ENCODE peak calls at places on chromosome 5, in five cellular contexts. D, Z, T, X and A are unnamed samples.

GRCh38 chr5:102617187-102617856 is 118.5 kb upstream of the SLCO6A1 start:
- DNase-seq in D (no peak), Z (no peak), T (no peak), X (no peak), A (no peak)

GRCh38 chr5:131260895-131261294 is 3.0 kb upstream of the CDC42SE2 start:
- DNase-seq in D (no peak), Z (no peak), T (no peak), X (no peak), A (peak; percentile 9)

GRCh38 chr5:77308154-77308960 is 97.9 kb downstream of the PDE8B start:
- DNase-seq in D (no peak), Z (no peak), T (no peak), X (no peak), A (no peak)

GRCh38 chr5:154850255-154851062 is at the start of gene FAXDC2:
- DNase-seq in D (peak; percentile 89), Z (peak; percentile 62), T (peak; percentile 93), X (peak; percentile 85), A (peak; percentile 75)

GRCh38 chr5:123094919-123095693 is 6.1 kb downstream of the PRDM6 start:
- DNase-seq in D (peak; percentile 73), Z (no peak), T (no peak), X (no peak), A (no peak)

GRCh38 chr5:95907067-95907705 is 54.5 kb downstream of the ELL2 start:
- DNase-seq in D (no peak), Z (no peak), T (no peak), X (no peak), A (no peak)

GRCh38 chr5:131528682-131529081 is 106.3 kb downstream of the RAPGEF6 start:
- DNase-seq in D (no peak), Z (no peak), T (no peak), X (no peak), A (no peak)

GRCh38 chr5:115377468-115378217 is 81.2 kb upstream of the CCDC112 start:
- DNase-seq in D (peak; percentile 89), Z (no peak), T (no peak), X (peak; percentile 69), A (peak; percentile 89)

GRCh38 chr5:6389397-6389796 is 11.1 kb upstream of the MED10 start:
- DNase-seq in D (no peak), Z (no peak), T (no peak), X (no peak), A (no peak)

GRCh38 chr5:137075163-137075970 is 423.8 kb downstream of the SPOCK1 start:
- DNase-seq in D (peak; percentile 23), Z (peak; percentile 60), T (no peak), X (no peak), A (peak; percentile 48)

GRCh38 chr5:74028406-74028805 is 402.4 kb downstream of the ARHGEF28 start:
- DNase-seq in D (no peak), Z (no peak), T (no peak), X (no peak), A (no peak)

GRCh38 chr5:140791111-140791510 is 3.5 kb upstream of the PCDHA2 start:
- DNase-seq in D (no peak), Z (no peak), T (no peak), X (no peak), A (no peak)

GRCh38 chr5:143402464-143403356 is 776 bp downstream of the NR3C1 start:
- DNase-seq in D (peak; percentile 43), Z (peak; percentile 79), T (peak; percentile 73), X (peak; percentile 57), A (peak; percentile 55)

GRCh38 chr5:132668706-132669454 is 4.9 kb upstream of the IL4 start:
- DNase-seq in D (no peak), Z (no peak), T (no peak), X (no peak), A (peak; percentile 14)

GRCh38 chr5:35120745-35121144 is 73.0 kb upstream of the AGXT2 start:
- DNase-seq in D (no peak), Z (no peak), T (no peak), X (no peak), A (peak; percentile 23)

GRCh38 chr5:131532016-131532640 is 102.9 kb downstream of the RAPGEF6 start:
- DNase-seq in D (peak; percentile 26), Z (no peak), T (no peak), X (no peak), A (no peak)

GRCh38 chr5:113065626-113066025 is 89.0 kb downstream of the DCP2 start:
- DNase-seq in D (no peak), Z (no peak), T (no peak), X (no peak), A (no peak)

GRCh38 chr5:32690153-32690552 is 21.0 kb upstream of the NPR3 start:
- DNase-seq in D (no peak), Z (no peak), T (no peak), X (no peak), A (no peak)

GRCh38 chr5:56024810-56025302 is 30.1 kb upstream of the IL6ST start:
- DNase-seq in D (no peak), Z (no peak), T (no peak), X (no peak), A (no peak)

GRCh38 chr5:56019306-56020272 is 24.8 kb upstream of the IL6ST start:
- DNase-seq in D (peak; percentile 82), Z (no peak), T (no peak), X (no peak), A (peak; percentile 68)

GRCh38 chr5:56023296-56023695 is 28.5 kb upstream of the IL6ST start:
- DNase-seq in D (no peak), Z (no peak), T (no peak), X (no peak), A (no peak)

GRCh38 chr5:56018860-56019259 is 24.1 kb upstream of the IL6ST start:
- DNase-seq in D (no peak), Z (no peak), T (no peak), X (no peak), A (no peak)
- H3K4me3 ChIP-seq in D (no peak overlapping the region), Z (no peak overlapping the region), T (no peak overlapping the region), X (no peak overlapping the region), A (no peak overlapping the region)

GRCh38 chr5:127038550-127038949 is 8.2 kb upstream of the MARCHF3 start:
- DNase-seq in D (no peak), Z (no peak), T (no peak), X (no peak), A (peak; percentile 26)

GRCh38 chr5:127040779-127041520 is 10.6 kb upstream of the MARCHF3 start:
- DNase-seq in D (no peak), Z (no peak), T (no peak), X (peak; percentile 28), A (peak; percentile 66)

GRCh38 chr5:127046343-127047072 is 16.1 kb upstream of the MARCHF3 start:
- DNase-seq in D (no peak), Z (no peak), T (no peak), X (no peak), A (no peak)

GRCh38 chr5:127041571-127041970 is 11.2 kb upstream of the MARCHF3 start:
- DNase-seq in D (peak; percentile 37), Z (no peak), T (no peak), X (no peak), A (peak; percentile 30)

DNA sequence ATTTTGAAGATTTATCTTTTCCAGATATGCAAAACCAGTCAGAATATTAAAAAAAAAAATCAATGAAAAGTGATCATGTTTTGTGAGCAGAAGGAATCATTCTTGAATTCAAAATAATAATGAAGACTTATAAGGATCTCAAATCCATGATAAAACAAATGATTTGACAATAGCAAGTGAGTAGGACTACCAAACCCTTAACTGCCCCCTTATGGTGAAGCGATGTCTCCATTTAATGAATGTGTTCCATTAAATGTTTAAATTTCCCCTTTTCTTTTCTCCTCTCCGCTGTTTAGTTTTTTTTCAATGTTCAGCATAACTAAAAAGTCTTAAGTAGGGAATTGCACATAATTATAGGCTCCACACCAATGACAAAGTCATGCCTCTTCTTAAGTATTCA is 12.2 kb upstream of the MARCHF3 start:
- DNase-seq in D (peak; percentile 58), Z (no peak), T (no peak), X (no peak), A (peak; percentile 49)
- TF ChIP-seq CTCF in D (peak; percentile 44), Z (no peak), T (no peak), X (peak; percentile 44), A (peak; percentile 36)

DNA sequence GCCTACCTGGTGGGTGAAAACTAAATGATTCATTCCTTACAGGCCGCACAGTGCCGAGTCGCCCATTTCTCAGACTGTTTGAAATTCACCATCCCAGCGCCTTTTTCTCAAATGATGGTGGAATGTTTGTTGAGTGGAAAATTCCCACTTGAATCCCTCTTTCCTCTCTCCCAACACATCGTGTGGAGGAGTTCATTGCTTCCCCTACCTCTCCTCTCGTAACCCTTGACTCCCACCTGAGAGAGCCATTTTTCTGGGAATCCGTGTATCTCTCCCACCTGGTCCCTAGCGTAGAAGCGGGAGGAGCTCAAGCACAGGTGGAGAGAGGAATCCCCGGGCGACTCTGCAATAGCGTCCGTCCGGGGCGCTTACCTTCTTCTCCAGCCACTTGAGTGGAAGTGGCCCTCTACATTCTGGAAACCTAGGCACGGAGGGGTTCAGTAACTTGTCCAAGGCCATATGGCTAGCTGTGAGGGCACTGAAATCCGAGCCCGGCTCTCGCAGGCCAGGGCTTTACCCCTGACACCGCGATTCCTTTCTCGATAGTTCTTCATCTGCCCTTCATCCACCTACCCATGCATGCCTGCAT is 661 bp downstream of the OSMR start:
- DNase-seq in D (peak; percentile 43), Z (no peak), T (no peak), X (no peak), A (no peak)
- H3K4me3 ChIP-seq in D (peak overlapping the region; percentile 93), Z (peak overlapping the region; percentile 70), T (peak overlapping the region; percentile 53), X (peak overlapping the region; percentile 88), A (peak overlapping the region; percentile 92)

GRCh38 chr5:133916914-133917313 is 51.5 kb downstream of the C5orf15 start:
- DNase-seq in D (no peak), Z (no peak), T (no peak), X (no peak), A (no peak)

GRCh38 chr5:133918731-133919130 is 49.7 kb downstream of the C5orf15 start:
- DNase-seq in D (no peak), Z (no peak), T (no peak), X (no peak), A (no peak)

GRCh38 chr5:133921069-133921468 is 47.4 kb downstream of the C5orf15 start:
- DNase-seq in D (no peak), Z (no peak), T (no peak), X (no peak), A (no peak)

GRCh38 chr5:133918316-133918715 is 50.1 kb downstream of the C5orf15 start:
- DNase-seq in D (no peak), Z (no peak), T (no peak), X (no peak), A (no peak)

DNA sequence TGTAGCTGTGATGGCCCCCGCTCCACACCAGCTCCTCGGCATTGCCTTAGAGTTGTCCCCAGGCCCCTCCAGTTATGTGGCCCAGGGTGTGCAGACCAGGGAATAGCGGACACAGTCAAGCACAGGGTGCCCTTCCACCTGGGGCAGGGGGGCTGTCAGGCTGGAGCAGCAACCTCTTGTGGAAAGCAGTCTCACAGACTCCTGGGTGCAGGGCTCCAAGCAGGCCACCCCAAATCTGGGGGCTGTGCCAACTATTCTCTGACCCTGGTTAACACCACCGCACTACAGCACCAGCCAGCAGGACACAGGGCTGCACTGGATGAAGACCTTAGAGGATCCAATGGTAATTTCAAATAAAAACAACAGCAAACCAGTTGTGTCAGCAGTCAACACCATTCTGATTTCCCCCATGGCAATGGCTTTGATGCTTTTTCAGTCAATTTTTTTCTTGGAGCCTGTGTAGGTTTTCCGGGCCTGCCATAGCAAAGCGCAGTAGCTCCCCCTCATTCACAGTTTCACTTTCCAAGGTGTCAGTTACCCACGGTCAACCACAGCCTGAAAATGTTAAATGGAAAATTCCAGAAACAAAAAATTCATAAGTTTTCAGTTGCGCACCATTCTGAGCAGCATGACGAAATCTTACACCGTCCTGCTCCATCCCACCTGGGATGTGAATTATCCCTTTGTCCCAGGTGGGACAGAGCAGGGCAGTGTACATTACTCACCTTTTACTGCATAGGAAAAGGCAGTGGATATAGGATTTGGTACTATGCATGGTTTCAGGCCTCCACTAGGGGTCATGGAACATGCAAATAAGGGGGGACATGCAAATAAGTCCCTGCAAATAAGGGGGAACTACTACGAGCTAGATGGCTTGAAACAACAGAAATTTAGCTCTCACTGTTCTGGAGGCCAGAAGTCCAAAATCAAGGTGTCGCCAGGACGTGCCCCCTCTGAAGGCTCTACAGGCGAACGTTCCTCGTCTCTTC is 49.0 kb downstream of the C5orf15 start:
- DNase-seq in D (no peak), Z (no peak), T (no peak), X (no peak), A (no peak)
- TF ChIP-seq CTCF in D (peak; percentile 25), Z (no peak), T (no peak), X (no peak), A (peak; percentile 17)